ENCODE peak calls at places on chromosomes 2 and 18, in five cellular contexts. P is heart right ventricle; R is kidney epithelial cell; M is putamen; B is activated T-helper 1 cell treated with anti-CD3 and anti-CD28 coated beads, Interleukin-12 subunit alpha, Interleukin-12 subunit beta, Interleukin-2, Interleukin-4 antibody, amounts not matched to agents 30 ng/mL and 10 ng/mL and 1 ng/mL, durations not matched to agents 14 hours and 24 hours and 36 hours. C is an unnamed sample.
A peak's percentile ranks its signal among the peaks of the same experiment; 100 is the strongest.

GRCh38 chr2:207317358-207317984 is 151.7 kb upstream of the KLF7 start:
- DNase-seq in P (no peak), R (no peak), M (no peak), B (no peak), C (no peak)

GRCh38 chr18:30967701-30968100 is 74.8 kb downstream of the DSC3 start:
- DNase-seq in P (no peak), R (no peak), M (no peak), B (no peak), C (no peak)

GRCh38 chr2:88554189-88554588 is 73.1 kb downstream of the EIF2AK3 start:
- DNase-seq in P (no peak), R (no peak), M (no peak), B (no peak), C (no peak)

GRCh38 chr18:58851874-58852273 is 12.8 kb upstream of the ZNF532 start:
- DNase-seq in P (no peak), R (no peak), M (no peak), B (no peak), C (no peak)

GRCh38 chr2:223681125-223681524 is 79.0 kb upstream of the SCG2 start:
- DNase-seq in P (no peak), R (no peak), M (no peak), B (no peak), C (no peak)

GRCh38 chr2:3751832-3752231 is 48.5 kb downstream of the DCDC2C start:
- DNase-seq in P (no peak), R (no peak), M (no peak), B (no peak), C (no peak)

GRCh38 chr2:28469947-28470585 is 25.8 kb upstream of the PLB1 start:
- DNase-seq in P (no peak), R (no peak), M (no peak), B (no peak), C (no peak)

GRCh38 chr2:180146114-180146513 is 139.0 kb upstream of the CWC22 start:
- DNase-seq in P (no peak), R (no peak), M (no peak), B (no peak), C (no peak)

GRCh38 chr2:233381013-233381995 is 27.0 kb downstream of the DGKD start:
- DNase-seq in P (no peak), R (no peak), M (no peak), B (no peak), C (no peak)

GRCh38 chr2:60880633-60880987 is 764 bp upstream of the REL start:
- DNase-seq in P (no peak), R (no peak), M (no peak), B (no peak), C (no peak)

GRCh38 chr2:66845307-66845706 is 410.4 kb downstream of the MEIS1 start:
- DNase-seq in P (no peak), R (no peak), M (no peak), B (no peak), C (no peak)

GRCh38 chr2:134671498-134671897 is 47.3 kb downstream of the TMEM163 start:
- DNase-seq in P (no peak), R (no peak), M (no peak), B (no peak), C (no peak)

GRCh38 chr2:85920810-85921545 is 32.2 kb upstream of the ST3GAL5 start:
- DNase-seq in P (peak; percentile 29), R (no peak), M (peak; percentile 46), B (no peak), C (no peak)

GRCh38 chr18:59057969-59058368 is 81.7 kb upstream of the SEC11C start:
- DNase-seq in P (no peak), R (no peak), M (no peak), B (no peak), C (no peak)

GRCh38 chr2:47842846-47843245 is 59.9 kb downstream of the MSH6 start:
- DNase-seq in P (no peak), R (no peak), M (no peak), B (no peak), C (no peak)

GRCh38 chr18:74468547-74469014 is 11.5 kb upstream of the DIPK1C start:
- DNase-seq in P (no peak), R (no peak), M (peak; percentile 43), B (no peak), C (no peak)

GRCh38 chr18:79466591-79466990 is 70.9 kb downstream of the NFATC1 start:
- DNase-seq in P (no peak), R (no peak), M (no peak), B (no peak), C (peak; percentile 49)

GRCh38 chr18:54776282-54776977 is 51.8 kb upstream of the RAB27B start:
- DNase-seq in P (no peak), R (peak; percentile 98), M (no peak), B (peak; percentile 14), C (peak; percentile 39)

GRCh38 chr2:24885221-24886113 is 34.6 kb downstream of the ADCY3 start:
- DNase-seq in P (no peak), R (no peak), M (no peak), B (no peak), C (no peak)

GRCh38 chr2:95386031-95386430 is 16.5 kb upstream of the FAHD2A start:
- DNase-seq in P (no peak), R (no peak), M (no peak), B (no peak), C (no peak)

GRCh38 chr2:109458512-109458911 is 155.3 kb downstream of the SEPTIN10 start:
- DNase-seq in P (no peak), R (no peak), M (no peak), B (no peak), C (no peak)

GRCh38 chr2:172972005-172972619 is 103.5 kb upstream of the MAP3K20 start:
- DNase-seq in P (peak; percentile 42), R (no peak), M (no peak), B (no peak), C (no peak)

GRCh38 chr18:62539284-62540168 is 16.7 kb downstream of the ZCCHC2 start:
- DNase-seq in P (no peak), R (no peak), M (no peak), B (no peak), C (no peak)

GRCh38 chr2:29129586-29130281 is 14.5 kb downstream of the CLIP4 start:
- DNase-seq in P (no peak), R (no peak), M (no peak), B (no peak), C (no peak)

GRCh38 chr2:48428449-48428848 is 101.5 kb upstream of the STON1 start:
- DNase-seq in P (no peak), R (no peak), M (no peak), B (no peak), C (no peak)

GRCh38 chr2:149226790-149227189 is 103.6 kb upstream of the LYPD6 start:
- DNase-seq in P (no peak), R (no peak), M (no peak), B (no peak), C (no peak)

GRCh38 chr18:69161383-69162028 is 239.2 kb upstream of the DOK6 start:
- DNase-seq in P (no peak), R (no peak), M (peak; percentile 50), B (no peak), C (no peak)

GRCh38 chr2:215771241-215771640 is 242.1 kb downstream of the MREG start:
- DNase-seq in P (no peak), R (no peak), M (no peak), B (no peak), C (no peak)

C was measured in stimulated activated naive B cell treated with anti-CD40 and anti-IgM and Interleukin-4, amounts not matched to agents 10 μg/mL and 1 μg/mL and 100 μg/mL, for 72 hours.